ENCODE peak calls at places on chromosomes 2 and 18, in eight cellular contexts. E is SHP77, N is midbrain, S is retina, W is activated T-cell treated with anti-CD3 and anti-CD28 coated beads for 48 hours, X is BE2C, I is AML-193, D is mesendoderm. L is an unnamed sample.
A peak's percentile ranks its signal among the peaks of the same experiment; 100 is the strongest.

GRCh38 chr2:40957508-40957907 is 505.6 kb upstream of the SLC8A1 start:
- DNase-seq in E (no peak), N (no peak), S (no peak), W (no peak), X (no peak), I (peak; percentile 77), D (peak; percentile 7), L (no peak)

GRCh38 chr2:130869441-130870160 is 32.9 kb downstream of the ARHGEF4 start:
- DNase-seq in E (no peak), N (peak; percentile 82), S (no peak), W (no peak), X (no peak), I (no peak), D (no peak), L (no peak)

GRCh38 chr2:38245114-38245641 is 131.9 kb downstream of the ATL2 start:
- DNase-seq in E (no peak), N (no peak), S (no peak), W (no peak), X (no peak), I (no peak), D (peak; percentile 56), L (no peak)

GRCh38 chr2:205730191-205730590 is 47.9 kb downstream of the NRP2 start:
- DNase-seq in E (no peak), N (no peak), S (no peak), W (no peak), X (peak; percentile 78), I (no peak), D (no peak), L (no peak)

GRCh38 chr2:26068602-26069298 is 34.9 kb downstream of the RAB10 start:
- DNase-seq in E (no peak), N (no peak), S (no peak), W (no peak), X (no peak), I (peak; percentile 79), D (peak; percentile 90), L (peak; percentile 77)

GRCh38 chr2:19348692-19349091 is 9.7 kb downstream of the OSR1 start:
- DNase-seq in E (no peak), N (no peak), S (no peak), W (no peak), X (no peak), I (no peak), D (no peak), L (no peak)

GRCh38 chr2:118224144-118224887 is 136.0 kb downstream of the INSIG2 start:
- DNase-seq in E (no peak), N (no peak), S (peak; percentile 84), W (peak; percentile 15), X (no peak), I (no peak), D (peak; percentile 62), L (no peak)

GRCh38 chr2:190507135-190507534 is 27.4 kb downstream of the NEMP2 start:
- DNase-seq in E (no peak), N (no peak), S (no peak), W (no peak), X (no peak), I (no peak), D (no peak), L (no peak)

GRCh38 chr18:50696929-50697328 is 122.9 kb downstream of the MRO start:
- DNase-seq in E (no peak), N (no peak), S (no peak), W (no peak), X (no peak), I (no peak), D (peak; percentile 24), L (no peak)

GRCh38 chr2:24720310-24720709 is 72.9 kb downstream of the PTRHD1 start:
- DNase-seq in E (no peak), N (no peak), S (no peak), W (no peak), X (no peak), I (no peak), D (no peak), L (no peak)

GRCh38 chr2:143603035-143603616 is 473.9 kb downstream of the ARHGAP15 start:
- DNase-seq in E (no peak), N (no peak), S (no peak), W (no peak), X (no peak), I (no peak), D (no peak), L (no peak)

GRCh38 chr2:98910349-98911125 is 25.5 kb downstream of the CRACDL start:
- DNase-seq in E (no peak), N (no peak), S (no peak), W (no peak), X (no peak), I (no peak), D (no peak), L (no peak)

GRCh38 chr18:44309185-44309584 is 371.5 kb upstream of the SETBP1 start:
- DNase-seq in E (no peak), N (no peak), S (no peak), W (no peak), X (no peak), I (no peak), D (no peak), L (peak; percentile 66)

GRCh38 chr2:39732492-39732891 is 46.6 kb downstream of the THUMPD2 start:
- DNase-seq in E (no peak), N (no peak), S (no peak), W (no peak), X (peak; percentile 65), I (no peak), D (no peak), L (no peak)

GRCh38 chr2:113869253-113869652 is 20.6 kb upstream of the ACTR3 start:
- DNase-seq in E (no peak), N (no peak), S (no peak), W (no peak), X (no peak), I (no peak), D (no peak), L (no peak)

GRCh38 chr18:68694316-68694715 is 20.6 kb downstream of the TMX3 start:
- DNase-seq in E (no peak), N (peak; percentile 35), S (no peak), W (no peak), X (no peak), I (no peak), D (no peak), L (peak; percentile 16)

GRCh38 chr2:160411167-160411566 is 82.4 kb downstream of the RBMS1 start:
- DNase-seq in E (no peak), N (no peak), S (no peak), W (no peak), X (no peak), I (no peak), D (no peak), L (peak; percentile 64)

GRCh38 chr18:58723810-58724602 is 52.7 kb downstream of the MALT1 start:
- DNase-seq in E (no peak), N (no peak), S (no peak), W (no peak), X (no peak), I (no peak), D (no peak), L (peak; percentile 63)

GRCh38 chr2:128109243-128109642 is 18.2 kb downstream of the UGGT1 start:
- DNase-seq in E (no peak), N (no peak), S (no peak), W (no peak), X (no peak), I (no peak), D (no peak), L (no peak)

GRCh38 chr2:67374481-67374880 is 22.7 kb upstream of the ETAA1 start:
- DNase-seq in E (no peak), N (no peak), S (no peak), W (no peak), X (no peak), I (no peak), D (no peak), L (no peak)

GRCh38 chr2:172578054-172578453 is 22.2 kb downstream of the PDK1 start:
- DNase-seq in E (no peak), N (no peak), S (no peak), W (no peak), X (no peak), I (no peak), D (no peak), L (no peak)

GRCh38 chr2:220043155-220043992 is 415.9 kb downstream of the SLC4A3 start:
- DNase-seq in E (no peak), N (no peak), S (no peak), W (no peak), X (no peak), I (no peak), D (peak; percentile 59), L (peak; percentile 5)

GRCh38 chr18:44325903-44326650 is 354.6 kb upstream of the SETBP1 start:
- DNase-seq in E (peak; percentile 60), N (peak; percentile 22), S (peak; percentile 7), W (no peak), X (peak; percentile 73), I (peak; percentile 27), D (peak; percentile 75), L (peak; percentile 74)

GRCh38 chr2:127479219-127479825 is 47.0 kb downstream of the IWS1 start:
- DNase-seq in E (peak; percentile 39), N (peak; percentile 57), S (peak; percentile 52), W (no peak), X (no peak), I (peak; percentile 42), D (peak; percentile 70), L (peak; percentile 50)

GRCh38 chr2:133607679-133608078 is 39.4 kb upstream of the NCKAP5 start:
- DNase-seq in E (no peak), N (no peak), S (no peak), W (no peak), X (no peak), I (no peak), D (no peak), L (no peak)

GRCh38 chr2:135557533-135557932 is 26.2 kb downstream of the R3HDM1 start:
- DNase-seq in E (no peak), N (no peak), S (no peak), W (no peak), X (no peak), I (no peak), D (no peak), L (no peak)

GRCh38 chr2:1968988-1969700 is 224.8 kb upstream of the PXDN start:
- DNase-seq in E (no peak), N (no peak), S (peak; percentile 45), W (no peak), X (no peak), I (no peak), D (peak; percentile 16), L (no peak)

GRCh38 chr18:7369006-7369405 is 138.1 kb downstream of the LRRC30 start:
- DNase-seq in E (no peak), N (no peak), S (no peak), W (no peak), X (no peak), I (no peak), D (peak; percentile 19), L (no peak)

GRCh38 chr2:42931818-42932195 is 139.4 kb upstream of the HAAO start:
- DNase-seq in E (no peak), N (no peak), S (no peak), W (no peak), X (no peak), I (no peak), D (peak; percentile 76), L (no peak)

GRCh38 chr2:160541745-160542144 is 48.1 kb upstream of the RBMS1 start:
- DNase-seq in E (no peak), N (no peak), S (no peak), W (no peak), X (no peak), I (no peak), D (no peak), L (no peak)

GRCh38 chr18:31241425-31241824 is 76.5 kb upstream of the DSG1 start:
- DNase-seq in E (no peak), N (no peak), S (no peak), W (no peak), X (no peak), I (no peak), D (no peak), L (no peak)

GRCh38 chr18:78685250-78685979 is 294.2 kb upstream of the SALL3 start:
- DNase-seq in E (no peak), N (no peak), S (no peak), W (no peak), X (no peak), I (no peak), D (no peak), L (no peak)